ENCODE peak calls at places on chromosomes 11 and 22, in ten cellular contexts. S, L, D, E, G, N, Y, Z, H and W are unnamed samples. For H3K4me1 and H3K27me3, the result is how much of the 10 kb centered on the place peaks cover.

GRCh38 chr22:17369553-17370035 is 334 bp downstream of the CECR2 start:
- DNase-seq in S (no peak), L (peak), D (no peak), E (peak), G (no peak), N (no peak), Y (peak), Z (peak), H (peak), W (no peak)

GRCh38 chr11:132539590-132540368 is 992.5 kb downstream of the OPCML start:
- DNase-seq in S (no peak), L (no peak), D (no peak), E (no peak), G (no peak), N (no peak), Y (no peak), Z (no peak), H (no peak), W (no peak)

GRCh38 chr11:120749389-120749788 is 237.8 kb downstream of the GRIK4 start:
- DNase-seq in S (no peak), L (no peak), D (no peak), E (no peak), G (no peak), N (no peak), Y (no peak), Z (no peak), H (no peak), W (no peak)

GRCh38 chr11:118100691-118101232 is 14.0 kb upstream of the SMIM35 start:
- DNase-seq in S (no peak), L (peak), D (no peak), E (no peak), G (no peak), N (no peak), Y (no peak), Z (no peak), H (no peak), W (no peak)

GRCh38 chr11:134755535-134755934 is 343.5 kb upstream of the B3GAT1 start:
- DNase-seq in S (no peak), L (no peak), D (no peak), E (no peak), G (no peak), N (no peak), Y (no peak), Z (no peak), H (no peak), W (no peak)

GRCh38 chr11:69080361-69080973 is 31.7 kb downstream of the TPCN2 start:
- DNase-seq in S (peak), L (no peak), D (no peak), E (no peak), G (no peak), N (peak), Y (no peak), Z (no peak), H (no peak), W (no peak)

GRCh38 chr11:126175261-126175885 is 36.1 kb downstream of the RPUSD4 start:
- DNase-seq in S (no peak), L (no peak), D (no peak), E (no peak), G (no peak), N (no peak), Y (peak), Z (no peak), H (peak), W (no peak)

GRCh38 chr11:1348748-1349073 is 39.3 kb upstream of the TOLLIP start:
- DNase-seq in S (no peak), L (peak), D (no peak), E (no peak), G (no peak), N (no peak), Y (no peak), Z (no peak), H (no peak), W (no peak)

GRCh38 chr11:47870404-47870803 is 22.3 kb upstream of the NUP160 start:
- DNase-seq in S (no peak), L (no peak), D (no peak), E (no peak), G (no peak), N (no peak), Y (no peak), Z (no peak), H (no peak), W (no peak)

GRCh38 chr11:27347949-27348879 is 14.8 kb downstream of the CCDC34 start:
- DNase-seq in S (peak), L (no peak), D (no peak), E (peak), G (no peak), N (no peak), Y (no peak), Z (no peak), H (no peak), W (no peak)

GRCh38 chr11:12890476-12890875 is 118.6 kb upstream of the RASSF10 start:
- DNase-seq in S (no peak), L (no peak), D (no peak), E (no peak), G (no peak), N (no peak), Y (no peak), Z (no peak), H (no peak), W (no peak)

GRCh38 chr11:65489061-65489705 is 9.7 kb upstream of the MALAT1 start:
- DNase-seq in S (peak), L (peak), D (no peak), E (peak), G (no peak), N (no peak), Y (no peak), Z (no peak), H (no peak), W (no peak)

GRCh38 chr22:44729391-44730012 is 22.9 kb upstream of the ARHGAP8 start:
- DNase-seq in S (no peak), L (no peak), D (no peak), E (no peak), G (no peak), N (no peak), Y (peak), Z (peak), H (no peak), W (no peak)

GRCh38 chr11:35632301-35632700 is 14.0 kb downstream of the FJX1 start:
- DNase-seq in S (peak), L (no peak), D (no peak), E (no peak), G (no peak), N (no peak), Y (no peak), Z (no peak), H (no peak), W (no peak)

GRCh38 chr11:117096140-117096972 is 1.9 kb downstream of the SIK3 start:
- DNase-seq in S (peak), L (no peak), D (no peak), E (peak), G (no peak), N (peak), Y (no peak), Z (peak), H (no peak), W (no peak)

GRCh38 chr22:19803736-19804267 is 43.2 kb downstream of the TBX1 start:
- DNase-seq in S (no peak), L (peak), D (no peak), E (no peak), G (no peak), N (no peak), Y (peak), Z (no peak), H (peak), W (no peak)

GRCh38 chr11:110032257-110032656 is 60.9 kb upstream of the ZC3H12C start:
- DNase-seq in S (no peak), L (no peak), D (no peak), E (no peak), G (no peak), N (no peak), Y (no peak), Z (no peak), H (no peak), W (no peak)

GRCh38 chr11:9980931-9981330 is 313.1 kb downstream of the SBF2 start:
- DNase-seq in S (no peak), L (no peak), D (no peak), E (no peak), G (no peak), N (no peak), Y (no peak), Z (no peak), H (no peak), W (no peak)

GRCh38 chr11:111335596-111335995 is 37.2 kb downstream of the POU2AF3 start:
- DNase-seq in S (no peak), L (no peak), D (no peak), E (no peak), G (no peak), N (no peak), Y (no peak), Z (no peak), H (no peak), W (no peak)

GRCh38 chr11:119433369-119433749 is 10.4 kb upstream of the THY1 start:
- DNase-seq in S (peak), L (no peak), D (no peak), E (no peak), G (no peak), N (no peak), Y (no peak), Z (no peak), H (no peak), W (no peak)

GRCh38 chr22:30802202-30803166 is 107.8 kb downstream of the OSBP2 start:
- DNase-seq in S (peak), L (peak), D (no peak), E (peak), G (peak), N (peak), Y (peak), Z (peak), H (peak), W (peak)

GRCh38 chr11:134407321-134407828 is 4.7 kb downstream of the B3GAT1 start:
- DNase-seq in S (no peak), L (no peak), D (no peak), E (no peak), G (peak), N (no peak), Y (no peak), Z (no peak), H (no peak), W (no peak)

GRCh38 chr22:38802671-38803121 is 8.8 kb upstream of the DNAL4 start:
- DNase-seq in S (peak), L (no peak), D (peak), E (peak), G (peak), N (peak), Y (no peak), Z (no peak), H (no peak), W (no peak)

GRCh38 chr22:45904236-45904635 is 72.7 kb downstream of the WNT7B start:
- DNase-seq in S (no peak), L (no peak), D (no peak), E (no peak), G (no peak), N (no peak), Y (no peak), Z (no peak), H (no peak), W (no peak)

GRCh38 chr11:17915500-17916143 is 97.2 kb downstream of the SERGEF start:
- DNase-seq in S (no peak), L (no peak), D (no peak), E (peak), G (no peak), N (no peak), Y (no peak), Z (no peak), H (no peak), W (no peak)

GRCh38 chr11:41954034-41954433 is 494.6 kb upstream of the LRRC4C start:
- DNase-seq in S (peak), L (no peak), D (no peak), E (no peak), G (no peak), N (no peak), Y (no peak), Z (no peak), H (no peak), W (no peak)

GRCh38 chr22:25900880-25901279 is 158.9 kb downstream of the MYO18B start:
- DNase-seq in S (no peak), L (no peak), D (no peak), E (peak), G (no peak), N (no peak), Y (no peak), Z (peak), H (no peak), W (no peak)

GRCh38 chr11:79013509-79013908 is 427.3 kb downstream of the TENM4 start:
- DNase-seq in S (no peak), L (no peak), D (no peak), E (no peak), G (no peak), N (peak), Y (no peak), Z (no peak), H (no peak), W (no peak)

GRCh38 chr11:129865701-129866100 is 29.7 kb downstream of the NFRKB start:
- DNase-seq in S (no peak), L (no peak), D (no peak), E (no peak), G (no peak), N (no peak), Y (no peak), Z (no peak), H (no peak), W (no peak)

GRCh38 chr11:16902979-16903378 is 111.2 kb downstream of the PLEKHA7 start:
- DNase-seq in S (no peak), L (no peak), D (no peak), E (no peak), G (no peak), N (no peak), Y (no peak), Z (no peak), H (no peak), W (no peak)

GRCh38 chr11:67026941-67027340 is 4.0 kb downstream of the SYT12 start:
- DNase-seq in S (no peak), L (no peak), D (no peak), E (no peak), G (no peak), N (no peak), Y (no peak), Z (no peak), H (no peak), W (no peak)

GRCh38 chr11:67025750-67026149 is 2.8 kb downstream of the SYT12 start:
- DNase-seq in S (no peak), L (no peak), D (no peak), E (no peak), G (no peak), N (no peak), Y (no peak), Z (no peak), H (no peak), W (no peak)

GRCh38 chr11:67029146-67029545 is 6.2 kb downstream of the SYT12 start:
- DNase-seq in S (peak), L (no peak), D (no peak), E (no peak), G (no peak), N (no peak), Y (no peak), Z (no peak), H (no peak), W (no peak)

GRCh38 chr11:67027483-67027930 is 4.6 kb downstream of the SYT12 start:
- DNase-seq in S (no peak), L (no peak), D (no peak), E (no peak), G (peak), N (no peak), Y (no peak), Z (no peak), H (no peak), W (no peak)

DNA sequence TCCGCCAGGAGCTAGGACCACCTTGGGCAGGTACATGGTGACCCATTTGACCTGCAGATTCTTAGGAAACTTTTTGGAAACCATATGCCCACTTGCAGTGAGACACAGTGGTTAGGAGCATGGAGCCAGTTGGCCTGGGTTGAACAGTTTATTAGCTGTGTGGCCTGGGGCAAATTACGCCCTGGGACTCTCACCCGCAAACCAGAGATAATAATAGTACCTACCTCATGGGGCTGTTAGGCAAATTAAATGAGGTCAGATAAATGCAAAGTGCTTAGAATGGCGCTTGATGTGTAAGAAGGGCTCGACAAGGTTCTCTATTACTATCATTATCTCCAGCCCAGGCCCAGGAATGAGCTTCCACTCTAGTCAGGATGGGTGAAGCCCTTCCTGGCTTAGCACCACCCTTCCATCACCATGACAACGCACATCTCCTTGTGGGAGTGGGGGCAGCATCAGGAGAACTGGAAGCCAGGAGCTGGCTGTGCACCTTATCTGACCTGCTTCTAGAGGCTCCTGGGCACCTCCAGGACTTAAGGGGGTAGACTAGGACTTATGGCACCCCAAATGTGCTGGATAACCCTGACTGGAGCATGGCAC is 5.1 kb downstream of the SYT12 start:
- DNase-seq in S (no peak), L (no peak), D (no peak), E (no peak), G (no peak), N (no peak), Y (no peak), Z (no peak), H (no peak), W (no peak)
- H3K4me1 ChIP-seq in S (half or more), L (under half), D (under half), E (under half), G (under half), N (under half), Y (under half), Z (under half), H (under half), W (under half)

DNA sequence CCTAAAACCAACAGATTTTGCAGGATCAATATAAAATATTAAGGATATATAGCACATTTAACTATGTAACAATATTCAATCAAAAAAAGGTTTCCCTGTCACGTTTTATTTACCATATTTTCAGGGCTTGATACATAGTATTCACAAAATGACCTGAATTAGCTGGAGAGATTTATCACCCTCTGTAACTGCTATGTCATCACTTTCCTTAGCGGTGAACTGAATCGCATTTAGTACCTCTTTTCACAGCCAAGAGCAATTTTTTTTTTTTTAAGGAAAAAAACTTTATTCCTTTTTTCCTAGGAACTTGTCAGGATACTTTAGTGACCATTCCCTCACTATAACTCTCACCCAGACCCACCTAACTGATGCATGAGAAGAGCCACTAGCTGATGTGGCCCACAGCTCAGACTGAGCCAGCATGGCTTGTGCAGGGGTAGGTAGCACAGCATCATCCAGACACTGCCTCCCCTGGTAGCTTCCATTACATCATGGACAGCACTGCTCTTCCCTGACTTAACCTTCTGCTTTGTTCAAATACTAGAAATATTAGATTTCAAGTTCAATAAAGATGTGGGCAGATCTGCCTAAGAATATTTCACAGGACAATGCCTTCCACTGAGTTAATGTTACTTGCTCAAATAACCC is 17.0 kb upstream of the GPR83 start:
- DNase-seq in S (no peak), L (no peak), D (no peak), E (no peak), G (no peak), N (no peak), Y (no peak), Z (no peak), H (no peak), W (no peak)
- H3K27me3 ChIP-seq in S (under half), L (under half), D (under half), E (under half), G (under half), N (under half), Y (under half), Z (under half), H (under half), W (under half)

DNA sequence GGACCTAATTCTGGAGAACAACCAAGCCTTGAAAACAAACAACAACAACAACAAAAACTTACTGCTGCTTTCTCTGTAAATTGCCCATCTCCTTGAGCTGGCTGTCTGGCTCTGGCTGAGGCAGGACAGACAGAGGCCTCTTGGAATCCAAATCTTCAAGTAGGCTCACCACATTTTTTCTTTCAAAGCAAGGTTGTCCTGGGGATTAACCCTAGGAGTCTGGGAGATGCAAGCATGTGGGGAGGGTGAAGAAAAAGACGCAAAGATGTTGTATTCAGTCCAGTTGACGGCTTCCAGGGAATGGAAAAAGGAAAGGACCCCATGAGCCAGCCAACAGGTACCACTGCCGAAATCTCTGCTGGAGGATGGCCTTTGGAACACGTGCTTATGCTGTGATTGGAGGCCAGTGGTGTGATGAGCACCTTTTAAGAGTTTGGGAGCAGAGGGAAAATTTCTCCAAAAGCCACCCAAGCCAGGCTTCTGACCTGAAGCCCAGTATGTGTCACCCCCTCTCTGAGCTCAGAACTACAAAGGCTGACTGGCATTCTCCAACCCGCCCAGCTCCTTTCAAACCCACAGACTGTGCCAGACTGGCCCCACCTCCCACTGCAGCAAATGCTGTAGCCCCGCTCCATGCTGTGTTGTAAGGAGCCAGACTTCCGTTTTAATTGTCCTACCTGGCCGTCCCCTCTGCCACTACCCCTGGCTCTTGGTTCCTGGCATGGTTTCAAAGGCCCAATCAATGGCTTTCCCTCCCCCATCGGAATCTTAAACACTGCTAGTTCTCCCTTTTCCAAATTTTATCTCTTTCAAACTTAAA is 10.8 kb downstream of the BLID start:
- DNase-seq in S (no peak), L (no peak), D (no peak), E (no peak), G (no peak), N (no peak), Y (no peak), Z (no peak), H (no peak), W (no peak)
- H3K4me1 ChIP-seq in S (under half), L (under half), D (under half), E (under half), G (under half), N (under half), Y (under half), Z (under half), H (under half), W (under half)

GRCh38 chr11:114254571-114255146 is 41.5 kb upstream of the NNMT start:
- DNase-seq in S (no peak), L (no peak), D (no peak), E (no peak), G (no peak), N (no peak), Y (no peak), Z (no peak), H (no peak), W (no peak)

GRCh38 chr11:114256898-114257286 is 39.3 kb upstream of the NNMT start:
- DNase-seq in S (no peak), L (no peak), D (no peak), E (no peak), G (no peak), N (no peak), Y (no peak), Z (no peak), H (no peak), W (no peak)

GRCh38 chr11:114257621-114258558 is 38.3 kb upstream of the NNMT start:
- DNase-seq in S (no peak), L (peak), D (no peak), E (peak), G (no peak), N (peak), Y (peak), Z (peak), H (peak), W (no peak)

GRCh38 chr11:114255289-114255688 is 40.9 kb upstream of the NNMT start:
- DNase-seq in S (no peak), L (no peak), D (no peak), E (no peak), G (no peak), N (no peak), Y (no peak), Z (no peak), H (no peak), W (no peak)

GRCh38 chr11:114256176-114256897 is 39.9 kb upstream of the NNMT start:
- DNase-seq in S (no peak), L (no peak), D (no peak), E (no peak), G (no peak), N (no peak), Y (no peak), Z (peak), H (no peak), W (no peak)
- H3K27me3 ChIP-seq in S (under half), L (under half), D (under half), E (under half), G (under half), N (under half), Y (under half), Z (under half), H (under half), W (under half)